ENCODE peak calls at places on chromosomes 7 and 10, in ten cellular contexts. X is mesothelial cell of epicardium; M is A549; L is lower lobe of right lung; U is foreskin fibroblast; S is lower leg skin; A is CD4-positive, alpha-beta T cell; R is endothelial cell; C is IMR-90; J is psoas muscle. K is an unnamed sample.

GRCh38 chr10:90451283-90451682 is 406.6 kb downstream of the HTR7 start:
- DNase-seq in X (no peak), M (no peak), L (no peak), U (peak), S (no peak), A (no peak), R (no peak), C (no peak), J (no peak), K (no peak)

GRCh38 chr10:112605063-112605462 is 158.0 kb downstream of the VTI1A start:
- DNase-seq in X (no peak), M (no peak), L (no peak), U (no peak), S (no peak), A (no peak), R (no peak), C (no peak), J (no peak), K (no peak)

GRCh38 chr7:1360521-1360971 is 98.7 kb downstream of the MICALL2 start:
- DNase-seq in X (no peak), M (no peak), L (peak), U (no peak), S (no peak), A (no peak), R (no peak), C (no peak), J (no peak), K (no peak)

GRCh38 chr10:373015-373414 is 237.8 kb downstream of the ZMYND11 start:
- DNase-seq in X (no peak), M (peak), L (no peak), U (no peak), S (no peak), A (no peak), R (no peak), C (peak), J (no peak), K (no peak)

GRCh38 chr7:114931656-114932011 is 9.7 kb downstream of the MDFIC start:
- DNase-seq in X (no peak), M (no peak), L (no peak), U (no peak), S (no peak), A (no peak), R (no peak), C (no peak), J (no peak), K (no peak)

GRCh38 chr7:121023683-121024507 is 35.4 kb downstream of the CPED1 start:
- DNase-seq in X (no peak), M (no peak), L (no peak), U (no peak), S (no peak), A (no peak), R (no peak), C (peak), J (no peak), K (no peak)

GRCh38 chr7:84847790-84848189 is 339.1 kb downstream of the SEMA3D start:
- DNase-seq in X (no peak), M (no peak), L (no peak), U (no peak), S (no peak), A (no peak), R (no peak), C (peak), J (no peak), K (no peak)

GRCh38 chr7:34844936-34845665 is 187.1 kb downstream of the NPSR1 start:
- DNase-seq in X (no peak), M (no peak), L (no peak), U (no peak), S (no peak), A (no peak), R (no peak), C (no peak), J (no peak), K (no peak)

GRCh38 chr10:103396067-103396788 is at the start of the genes ATP5MK and PDCD11:
- DNase-seq in X (peak), M (peak), L (peak), U (peak), S (peak), A (peak), R (peak), C (peak), J (peak), K (peak)

GRCh38 chr10:113930482-113931057 is 76.1 kb downstream of the NHLRC2 start:
- DNase-seq in X (no peak), M (no peak), L (no peak), U (no peak), S (no peak), A (no peak), R (no peak), C (no peak), J (no peak), K (no peak)

GRCh38 chr10:132387723-132388210 is 9.2 kb upstream of the PWWP2B start:
- DNase-seq in X (peak), M (peak), L (peak), U (peak), S (no peak), A (peak), R (peak), C (peak), J (peak), K (peak)

GRCh38 chr10:102120987-102121738 is 995 bp upstream of the LDB1 start:
- DNase-seq in X (peak), M (no peak), L (peak), U (peak), S (peak), A (no peak), R (peak), C (peak), J (peak), K (no peak)

GRCh38 chr10:22103701-22104100 is 100.2 kb upstream of the DNAJC1 start:
- DNase-seq in X (no peak), M (peak), L (no peak), U (no peak), S (no peak), A (no peak), R (no peak), C (no peak), J (no peak), K (no peak)

GRCh38 chr7:119660085-119660484 is 612.9 kb upstream of the KCND2 start:
- DNase-seq in X (no peak), M (no peak), L (no peak), U (no peak), S (no peak), A (no peak), R (no peak), C (no peak), J (no peak), K (no peak)

GRCh38 chr7:128078309-128078708 is 47.1 kb upstream of the LRRC4 start:
- DNase-seq in X (no peak), M (no peak), L (no peak), U (no peak), S (no peak), A (no peak), R (no peak), C (no peak), J (no peak), K (no peak)

GRCh38 chr7:151585744-151586424 is 66.2 kb upstream of the RHEB start:
- DNase-seq in X (no peak), M (no peak), L (no peak), U (no peak), S (no peak), A (no peak), R (no peak), C (no peak), J (no peak), K (no peak)

GRCh38 chr10:44963772-44964633 is 4.4 kb downstream of the RASSF4 start:
- DNase-seq in X (no peak), M (no peak), L (peak), U (no peak), S (no peak), A (no peak), R (no peak), C (no peak), J (peak), K (no peak)

GRCh38 chr7:53596230-53596629 is 560.8 kb downstream of the POM121L12 start:
- DNase-seq in X (no peak), M (no peak), L (no peak), U (no peak), S (no peak), A (no peak), R (no peak), C (no peak), J (no peak), K (no peak)

GRCh38 chr10:17200035-17200884 is 1.2 kb downstream of the TRDMT1 start:
- DNase-seq in X (no peak), M (no peak), L (no peak), U (no peak), S (no peak), A (no peak), R (no peak), C (no peak), J (no peak), K (no peak)

GRCh38 chr10:78188459-78188858 is 154.8 kb downstream of the RPS24 start:
- DNase-seq in X (no peak), M (no peak), L (no peak), U (no peak), S (no peak), A (no peak), R (no peak), C (no peak), J (no peak), K (no peak)

GRCh38 chr10:11218395-11218794 is 200.7 kb downstream of the CELF2 start:
- DNase-seq in X (no peak), M (no peak), L (no peak), U (no peak), S (no peak), A (no peak), R (no peak), C (no peak), J (no peak), K (no peak)

GRCh38 chr7:157077986-157078644 is 60.6 kb upstream of the UBE3C start:
- DNase-seq in X (no peak), M (no peak), L (no peak), U (no peak), S (no peak), A (no peak), R (peak), C (no peak), J (no peak), K (no peak)

GRCh38 chr10:29067161-29067560 is 221.7 kb upstream of the LYZL1 start:
- DNase-seq in X (no peak), M (no peak), L (no peak), U (no peak), S (no peak), A (no peak), R (no peak), C (peak), J (no peak), K (no peak)

GRCh38 chr7:91767820-91768219 is 112.7 kb downstream of the MTERF1 start:
- DNase-seq in X (no peak), M (no peak), L (no peak), U (no peak), S (no peak), A (no peak), R (no peak), C (no peak), J (no peak), K (no peak)

GRCh38 chr10:49615721-49616120 is 1.9 kb downstream of the CHAT start:
- DNase-seq in X (no peak), M (no peak), L (no peak), U (no peak), S (no peak), A (no peak), R (no peak), C (no peak), J (no peak), K (no peak)

GRCh38 chr10:96686514-96686913 is 33.8 kb downstream of the PIK3AP1 start:
- DNase-seq in X (no peak), M (no peak), L (no peak), U (no peak), S (no peak), A (no peak), R (no peak), C (no peak), J (no peak), K (no peak)

GRCh38 chr10:90605506-90605905 is 252.3 kb downstream of the HTR7 start:
- DNase-seq in X (no peak), M (no peak), L (no peak), U (no peak), S (no peak), A (no peak), R (no peak), C (no peak), J (no peak), K (no peak)

GRCh38 chr10:22308390-22308789 is 7.8 kb upstream of the COMMD3 start:
- DNase-seq in X (no peak), M (peak), L (no peak), U (no peak), S (no peak), A (no peak), R (no peak), C (peak), J (no peak), K (no peak)

GRCh38 chr10:17019696-17020095 is 109.9 kb downstream of the CUBN start:
- DNase-seq in X (no peak), M (no peak), L (no peak), U (no peak), S (no peak), A (no peak), R (no peak), C (peak), J (no peak), K (no peak)

GRCh38 chr10:71064413-71065118 is 147.8 kb upstream of the UNC5B start:
- DNase-seq in X (no peak), M (no peak), L (no peak), U (no peak), S (no peak), A (no peak), R (no peak), C (no peak), J (peak), K (no peak)
- TF ChIP-seq CTCF in X (no peak), M (no peak), L (no peak), U (no peak), S (no peak), A (no peak), R (no peak), C (no peak), J (no peak), K (no peak)

DNA sequence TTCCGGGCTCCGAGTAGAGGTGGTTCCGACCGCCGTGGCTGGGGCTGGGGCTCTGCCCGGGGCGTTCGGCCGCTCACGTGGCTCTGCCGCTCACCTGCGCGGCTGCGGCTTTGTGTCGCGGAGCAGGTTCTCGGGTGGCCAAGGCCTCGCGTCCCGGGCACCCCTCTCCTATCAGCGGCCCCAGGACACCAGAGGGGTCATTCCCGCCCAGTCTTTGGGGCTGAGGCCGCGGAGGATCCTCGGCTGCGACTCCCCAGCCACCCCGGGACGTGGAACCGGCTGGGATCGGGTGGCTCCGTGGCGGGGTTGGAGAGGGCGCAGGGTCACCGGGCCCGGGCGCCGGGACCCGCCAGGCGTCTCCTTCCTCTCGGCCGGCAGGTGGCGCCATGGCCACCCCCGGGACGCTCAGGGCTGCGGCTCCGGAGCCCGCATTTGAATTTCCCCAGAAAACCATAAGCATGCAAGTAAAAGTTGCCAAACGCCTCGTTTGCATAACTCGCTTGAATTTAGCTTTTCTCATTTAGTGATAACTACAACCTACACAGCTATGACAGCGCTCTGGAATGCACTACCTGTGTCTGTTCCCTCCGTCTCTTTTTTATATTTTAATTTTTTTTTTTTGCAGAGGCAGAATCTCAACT is 1.2 kb downstream of the COL26A1 start:
- DNase-seq in X (peak), M (peak), L (peak), U (peak), S (peak), A (peak), R (peak), C (peak), J (peak), K (peak)
- TF ChIP-seq CTCF in X (peak), M (peak), L (peak), U (peak), S (no peak), A (peak), R (peak), C (peak), J (peak), K (peak)

DNA sequence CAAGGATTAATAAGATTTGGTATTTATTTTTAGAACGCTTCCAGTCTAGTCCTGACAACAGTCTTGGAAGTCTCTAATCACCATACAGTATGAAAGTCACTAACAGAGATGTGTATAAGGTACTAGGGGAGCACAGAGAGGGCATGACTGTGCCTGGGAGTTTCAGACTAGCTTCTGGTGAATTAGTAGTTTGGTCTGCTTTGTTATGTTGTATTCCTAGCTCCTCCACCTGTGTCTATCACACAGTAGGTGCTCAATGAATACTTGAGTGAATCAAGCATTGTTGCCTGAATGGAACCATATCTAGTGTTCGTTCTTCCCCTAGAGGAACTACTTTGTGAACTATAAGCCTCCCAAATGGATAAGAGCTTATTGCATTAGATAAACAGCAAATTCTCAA is 49.4 kb downstream of the AGK start:
- DNase-seq in X (no peak), M (no peak), L (no peak), U (no peak), S (no peak), A (no peak), R (no peak), C (no peak), J (no peak), K (no peak)
- TF ChIP-seq CTCF in X (no peak), M (no peak), L (no peak), U (no peak), S (no peak), A (no peak), R (no peak), C (no peak), J (no peak), K (no peak)

GRCh38 chr7:15352807-15353206 is 209.0 kb downstream of the AGMO start:
- DNase-seq in X (no peak), M (no peak), L (no peak), U (no peak), S (no peak), A (no peak), R (no peak), C (no peak), J (no peak), K (no peak)

DNA sequence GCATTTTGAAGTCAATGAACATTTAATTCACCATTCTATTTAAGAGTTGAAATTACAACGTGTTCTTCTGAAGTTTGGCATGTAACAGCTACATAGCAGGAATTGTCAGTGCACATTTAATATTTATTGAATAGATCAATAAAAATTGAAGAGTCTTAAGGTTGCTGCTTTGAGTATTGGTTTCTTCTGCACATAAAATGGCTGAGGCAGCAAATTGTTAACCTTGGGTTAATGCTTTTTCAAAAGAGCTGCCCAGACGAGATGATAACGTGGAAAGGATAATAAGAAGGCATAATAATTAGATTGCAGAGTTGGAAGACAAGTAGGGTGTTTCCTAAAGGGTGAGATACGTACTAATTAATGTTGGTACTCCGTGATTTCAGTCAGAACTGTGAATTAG is 203.7 kb downstream of the AGMO start:
- DNase-seq in X (no peak), M (no peak), L (no peak), U (no peak), S (no peak), A (no peak), R (no peak), C (no peak), J (no peak), K (no peak)
- TF ChIP-seq CTCF in X (no peak), M (no peak), L (no peak), U (no peak), S (no peak), A (no peak), R (no peak), C (no peak), J (no peak), K (no peak)

GRCh38 chr10:60203993-60204618 is 185.6 kb downstream of the ANK3 start:
- DNase-seq in X (no peak), M (peak), L (no peak), U (no peak), S (no peak), A (no peak), R (peak), C (peak), J (no peak), K (no peak)
- TF ChIP-seq CTCF in X (peak), M (peak), L (peak), U (peak), S (no peak), A (peak), R (peak), C (peak), J (peak), K (peak)

GRCh38 chr7:99310004-99310403 is 15.7 kb upstream of the ARPC1A start:
- DNase-seq in X (no peak), M (no peak), L (no peak), U (no peak), S (no peak), A (no peak), R (no peak), C (no peak), J (no peak), K (no peak)

GRCh38 chr7:99312316-99313203 is 13.1 kb upstream of the ARPC1A start:
- DNase-seq in X (peak), M (peak), L (peak), U (peak), S (peak), A (peak), R (peak), C (peak), J (peak), K (peak)

GRCh38 chr7:99313204-99313573 is 12.5 kb upstream of the ARPC1A start:
- DNase-seq in X (no peak), M (no peak), L (no peak), U (no peak), S (no peak), A (no peak), R (no peak), C (no peak), J (no peak), K (no peak)

GRCh38 chr7:99309141-99309540 is 16.6 kb upstream of the ARPC1A start:
- DNase-seq in X (no peak), M (no peak), L (no peak), U (no peak), S (no peak), A (no peak), R (no peak), C (no peak), J (no peak), K (no peak)

DNA sequence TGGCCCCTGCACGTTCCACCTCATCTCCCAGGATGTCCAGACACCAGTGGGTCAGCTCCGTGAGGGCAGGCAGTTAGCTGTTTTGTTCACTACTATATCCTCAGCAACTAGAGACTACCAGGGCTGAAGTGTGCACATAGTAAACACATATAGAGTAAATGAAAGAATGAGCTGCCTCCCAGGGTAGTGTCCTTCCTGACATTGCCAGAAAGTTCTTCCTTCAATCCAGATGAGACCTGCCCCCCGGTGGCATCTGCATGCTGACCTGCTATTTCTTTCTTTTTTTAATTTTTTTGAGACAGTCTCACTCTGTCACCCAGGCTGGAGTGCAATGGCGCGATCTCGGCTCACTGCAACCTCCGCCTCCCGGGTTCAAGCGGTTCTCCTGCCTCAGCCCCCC is 14.0 kb upstream of the ARPC1A start:
- DNase-seq in X (no peak), M (no peak), L (no peak), U (no peak), S (no peak), A (no peak), R (no peak), C (no peak), J (no peak), K (no peak)
- TF ChIP-seq CTCF in X (no peak), M (no peak), L (no peak), U (no peak), S (no peak), A (no peak), R (no peak), C (no peak), J (no peak), K (no peak)